ENCODE peak calls at places on chromosomes 1 and 21, in four cellular contexts. L is GM12891, S is GM12878, B is HL-60. I is an unnamed sample.

GRCh38 chr1:224726783-224727182 is 110.7 kb downstream of the CNIH3 start:
- DNase-seq in S (no peak), L (no peak), B (peak), I (no peak)

GRCh38 chr1:216600730-216601426 is 122.4 kb downstream of the ESRRG start:
- DNase-seq in B (no peak), S (no peak), L (peak), I (no peak)

GRCh38 chr1:7679873-7680790 is 91.0 kb upstream of the VAMP3 start:
- DNase-seq in B (peak), S (no peak), L (no peak), I (peak)

GRCh38 chr1:16158025-16158424 is 2.2 kb upstream of the EPHA2 start:
- DNase-seq in B (no peak), L (no peak), S (no peak), I (no peak)

GRCh38 chr21:14748662-14749061 is 202.5 kb upstream of the SAMSN1 start:
- DNase-seq in B (no peak), S (no peak), L (no peak), I (no peak)

GRCh38 chr21:43648171-43648570 is 11.1 kb downstream of the HSF2BP start:
- DNase-seq in L (no peak), B (no peak), S (no peak), I (no peak)

GRCh38 chr1:24849653-24850295 is 80.3 kb downstream of the RUNX3 start:
- DNase-seq in B (peak), L (no peak), S (no peak), I (peak)

GRCh38 chr1:227225715-227226346 is 92.5 kb downstream of the CDC42BPA start:
- DNase-seq in L (no peak), B (no peak), S (no peak), I (no peak)

GRCh38 chr1:183962903-183963302 is 74.6 kb downstream of the COLGALT2 start:
- DNase-seq in B (no peak), S (no peak), L (no peak), I (no peak)

GRCh38 chr1:155254714-155255242 is 505 bp downstream of the ENTREP3 start:
- DNase-seq in S (no peak), B (no peak), L (no peak), I (no peak)

GRCh38 chr1:111990026-111990877 is 784 bp upstream of the KCND3 start:
- DNase-seq in B (peak), L (no peak), S (no peak), I (no peak)

GRCh38 chr1:7207875-7208646 is 422.8 kb downstream of the CAMTA1 start:
- DNase-seq in S (no peak), B (no peak), L (peak), I (peak)

GRCh38 chr1:88484862-88485261 is 199.2 kb upstream of the PKN2 start:
- DNase-seq in L (no peak), B (no peak), S (no peak), I (no peak)

GRCh38 chr1:59015708-59016107 is 231.9 kb upstream of the JUN start:
- DNase-seq in L (no peak), S (no peak), B (no peak), I (no peak)

GRCh38 chr1:3055051-3055450 is 14.0 kb upstream of the PRDM16 start:
- DNase-seq in B (no peak), S (no peak), L (no peak), I (no peak)

GRCh38 chr21:43824250-43824882 is 35.0 kb downstream of the RRP1 start:
- DNase-seq in S (no peak), L (no peak), B (no peak), I (no peak)

GRCh38 chr21:33951276-33952178 is 35.9 kb upstream of the ATP5PO start:
- DNase-seq in L (no peak), S (peak), B (no peak), I (no peak)

GRCh38 chr1:226814751-226815496 is 55.5 kb upstream of the PSEN2 start:
- DNase-seq in B (no peak), S (no peak), L (no peak), I (no peak)

GRCh38 chr1:245301162-245301580 is 146.4 kb downstream of the KIF26B start:
- DNase-seq in B (no peak), S (no peak), L (no peak), I (no peak)

GRCh38 chr21:42865361-42866160 is 13.8 kb downstream of the WDR4 start:
- DNase-seq in B (no peak), S (no peak), L (no peak), I (no peak)

GRCh38 chr1:221880182-221880581 is 138.3 kb upstream of the DUSP10 start:
- DNase-seq in S (no peak), L (no peak), B (no peak), I (no peak)

GRCh38 chr1:221884821-221885220 is 142.9 kb upstream of the DUSP10 start:
- DNase-seq in B (no peak), L (no peak), S (no peak), I (peak)

GRCh38 chr1:221886311-221887090 is 144.6 kb upstream of the DUSP10 start:
- DNase-seq in L (no peak), B (no peak), S (no peak), I (no peak)

GRCh38 chr1:221878134-221878533 is 136.2 kb upstream of the DUSP10 start:
- DNase-seq in S (peak), L (no peak), B (no peak), I (no peak)

GRCh38 chr1:221881805-221882581 is 140.1 kb upstream of the DUSP10 start:
- DNase-seq in L (no peak), B (no peak), S (no peak), I (no peak)
- TF ChIP-seq SPI1 in L (no peak), B (no peak), S (no peak), I (no peak)

DNA sequence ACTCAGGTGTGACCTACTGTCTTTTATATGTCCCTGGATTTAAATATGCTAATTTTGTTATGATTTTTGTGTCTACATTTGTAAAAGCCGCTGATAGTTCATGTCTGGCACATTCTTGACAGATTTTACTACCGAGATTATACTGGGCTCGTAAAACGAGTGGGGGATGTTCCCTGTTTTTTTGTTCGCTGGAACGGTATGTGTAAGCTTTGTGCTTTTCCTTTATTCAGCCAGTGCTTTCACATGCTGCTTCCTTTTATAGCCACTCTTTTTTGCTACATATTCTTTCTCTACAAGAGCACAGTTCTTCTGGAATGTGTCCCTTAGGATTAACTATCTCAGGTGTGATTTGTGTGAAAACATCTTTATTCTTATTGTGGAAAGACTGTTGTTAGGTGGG is 46.6 kb downstream of the ADARB1 start:
- DNase-seq in S (no peak), L (no peak), B (no peak), I (no peak)
- TF ChIP-seq POLR2AphosphoS5 in S (no peak), L (no peak), B (no peak), I (no peak)

DNA sequence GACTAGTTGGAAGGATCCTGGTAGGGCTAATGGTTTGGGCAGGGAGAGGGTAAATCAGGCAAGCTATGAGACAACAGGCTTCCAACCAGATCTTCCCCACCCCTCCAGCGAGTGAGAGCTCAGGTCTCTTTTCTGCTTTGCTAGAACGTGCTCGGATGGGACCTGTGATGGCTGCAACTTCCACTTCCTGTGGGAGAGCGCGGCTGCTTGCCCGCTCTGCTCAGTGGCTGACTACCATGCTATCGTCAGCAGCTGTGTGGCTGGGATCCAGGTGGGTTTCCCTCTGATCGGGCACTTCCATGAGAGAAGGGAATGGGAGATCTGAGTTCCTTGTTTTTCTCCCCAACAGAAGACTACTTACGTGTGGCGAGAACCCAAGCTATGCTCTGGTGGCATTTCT is 14.0 kb upstream of the SARS1 start:
- DNase-seq in B (no peak), S (no peak), L (no peak), I (no peak)
- TF ChIP-seq SPI1 in B (no peak), S (no peak), L (no peak), I (no peak)

DNA sequence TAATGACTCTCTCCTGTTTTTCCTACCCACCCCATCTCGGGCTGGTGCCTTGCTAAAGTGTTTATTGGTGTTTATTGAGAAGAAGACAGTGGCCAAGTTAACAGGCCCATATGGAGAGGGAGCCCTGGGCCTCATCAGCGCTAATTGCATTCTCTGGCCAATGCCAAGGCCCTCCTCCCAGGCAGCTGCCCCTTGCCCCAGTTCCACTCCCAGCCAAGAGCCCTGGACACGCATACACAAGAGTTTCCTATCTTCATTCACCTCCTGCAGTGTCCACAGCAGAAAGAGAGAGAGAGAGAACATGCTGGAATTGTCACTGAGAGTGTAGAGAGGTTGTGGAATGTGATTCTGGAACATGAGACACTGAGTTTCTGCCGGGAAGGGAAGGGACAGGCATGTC is 25.4 kb upstream of the VWA5B1 start:
- DNase-seq in S (no peak), B (no peak), L (no peak), I (no peak)
- TF ChIP-seq POLR2AphosphoS5 in S (no peak), B (no peak), L (no peak), I (no peak)

DNA sequence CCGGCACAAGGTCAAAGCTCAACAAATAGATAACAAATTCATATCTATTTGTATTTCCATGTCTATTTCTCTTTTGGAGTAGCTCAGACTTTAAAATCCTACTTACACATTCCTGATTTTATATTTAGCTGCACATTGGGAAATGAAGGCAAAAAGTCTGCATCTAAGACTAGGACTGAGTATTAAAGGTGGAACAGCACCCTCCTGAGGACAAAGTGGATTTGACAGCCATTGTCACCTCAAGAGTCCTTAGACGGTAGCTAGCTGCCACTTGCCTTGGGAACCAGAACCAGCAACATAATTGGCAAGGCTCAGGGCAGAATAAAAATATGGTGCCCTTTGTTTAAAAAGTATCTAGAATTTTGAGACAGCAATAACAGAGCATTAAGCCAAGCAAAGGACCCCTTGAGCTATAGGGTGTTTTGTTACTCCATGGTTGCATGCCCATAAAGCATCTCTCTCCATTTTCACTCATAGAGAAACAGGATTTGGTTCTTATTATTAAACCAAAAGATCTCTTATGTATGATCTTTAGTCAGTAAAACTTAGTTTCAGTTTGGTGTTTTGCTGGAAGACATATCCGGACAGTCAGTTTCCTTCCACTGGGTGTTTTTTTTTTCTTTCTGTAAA is 30.0 kb upstream of the SGIP1 start:
- DNase-seq in B (peak), L (no peak), S (no peak), I (peak)
- TF ChIP-seq SPI1 in B (no peak), L (no peak), S (no peak), I (no peak)

DNA sequence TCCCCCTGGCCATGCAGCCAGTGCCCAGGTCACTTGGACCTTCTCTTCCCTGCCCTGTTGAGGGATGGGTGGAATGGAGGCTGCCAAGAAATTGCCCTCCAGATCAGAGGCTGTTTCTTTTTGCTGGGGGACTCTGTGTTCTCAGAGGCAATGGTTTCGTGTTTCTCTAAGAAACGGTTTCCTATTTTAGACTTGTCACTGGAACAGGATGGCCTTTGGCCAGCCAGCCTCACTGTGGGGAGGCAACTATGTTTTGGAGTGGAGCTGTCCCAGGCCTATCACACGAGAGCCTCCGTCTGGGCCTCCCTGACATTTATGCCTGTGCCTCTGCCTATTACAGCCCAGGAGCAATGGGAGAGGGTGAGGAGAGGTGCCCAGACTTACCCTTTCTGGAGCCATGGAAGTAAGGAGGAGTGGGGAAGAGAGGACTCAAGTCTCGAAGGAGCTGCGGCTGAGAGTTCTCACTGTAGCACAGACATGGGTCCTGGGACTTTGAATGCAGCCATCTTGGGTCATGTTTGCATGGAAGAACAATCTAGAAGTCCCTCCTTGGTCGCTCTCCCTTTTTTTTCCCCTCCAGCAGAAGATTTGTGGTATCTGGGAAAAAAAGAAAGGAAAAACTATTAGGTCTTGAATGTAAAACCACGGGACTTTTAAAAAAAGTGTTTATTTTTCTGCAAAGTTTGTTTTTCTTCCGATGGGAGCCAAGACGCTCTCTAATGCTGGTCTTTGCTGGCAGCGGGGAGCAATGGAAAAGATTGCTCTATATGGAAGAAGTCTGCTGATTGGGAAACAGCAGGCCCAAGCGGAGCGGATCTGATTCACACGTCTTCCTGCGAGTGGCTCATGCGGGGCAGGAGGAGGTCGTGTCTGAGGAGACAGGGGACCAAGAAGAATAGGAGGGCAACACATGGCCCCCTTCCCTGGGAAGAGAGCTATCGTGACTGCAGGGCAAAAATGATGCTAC is 219.2 kb downstream of the FOXD2 start:
- DNase-seq in S (no peak), L (no peak), B (no peak), I (no peak)
- TF ChIP-seq POLR2AphosphoS5 in S (no peak), L (no peak), B (no peak), I (no peak)